ENCODE peak calls at places on chromosomes 1 and 21, in six cellular contexts. V is brain microvascular endothelial cell, S is progenitor cell of endocrine pancreas, N is suprapubic skin, L is colonic mucosa, P is nephron progenitor cell. G is an unnamed sample.

GRCh38 chr1:178650950-178651461 is 74.0 kb upstream of the RALGPS2 start:
- DNase-seq in V (no peak), S (no peak), N (no peak), L (peak; percentile 52), P (peak; percentile 15), G (no peak)

GRCh38 chr1:175861641-175862367 is 118.4 kb upstream of the TNR start:
- DNase-seq in V (no peak), S (no peak), N (no peak), L (peak; percentile 57), P (no peak), G (no peak)

GRCh38 chr1:41811051-41811795 is 107.5 kb downstream of the HIVEP3 start:
- DNase-seq in V (peak; percentile 87), S (no peak), N (no peak), L (no peak), P (no peak), G (no peak)

GRCh38 chr1:200180821-200181220 is 153.3 kb downstream of the NR5A2 start:
- DNase-seq in V (peak; percentile 14), S (no peak), N (no peak), L (peak; percentile 25), P (no peak), G (no peak)

GRCh38 chr21:15669247-15669646 is 60.5 kb upstream of the USP25 start:
- DNase-seq in V (no peak), S (no peak), N (no peak), L (no peak), P (no peak), G (no peak)

GRCh38 chr1:241156231-241156965 is 200.6 kb downstream of the RGS7 start:
- DNase-seq in V (peak; percentile 12), S (no peak), N (no peak), L (peak; percentile 82), P (no peak), G (no peak)

GRCh38 chr21:42039911-42040351 is 29.8 kb upstream of the ZBTB21 start:
- DNase-seq in V (peak; percentile 78), S (no peak), N (no peak), L (no peak), P (no peak), G (peak; percentile 53)

GRCh38 chr1:169109561-169110134 is 3.2 kb downstream of the ATP1B1 start:
- DNase-seq in V (peak; percentile 96), S (no peak), N (no peak), L (peak; percentile 90), P (peak; percentile 28), G (peak; percentile 37)

GRCh38 chr1:235127774-235128452 is 724 bp downstream of the TOMM20 start:
- DNase-seq in V (no peak), S (no peak), N (no peak), L (no peak), P (no peak), G (no peak)

GRCh38 chr1:94463765-94464330 is 45.7 kb downstream of the ABCD3 start:
- DNase-seq in V (peak; percentile 53), S (no peak), N (no peak), L (peak; percentile 36), P (no peak), G (no peak)

GRCh38 chr1:99943238-99943794 is 26.5 kb upstream of the SLC35A3 start:
- DNase-seq in V (peak; percentile 23), S (no peak), N (no peak), L (no peak), P (peak; percentile 9), G (peak; percentile 50)

GRCh38 chr1:36658838-36659237 is 176.1 kb upstream of the CSF3R start:
- DNase-seq in V (no peak), S (no peak), N (no peak), L (no peak), P (no peak), G (no peak)

GRCh38 chr1:51351907-51352306 is 21.5 kb upstream of the TTC39A start:
- DNase-seq in V (no peak), S (no peak), N (no peak), L (no peak), P (no peak), G (no peak)

GRCh38 chr1:228359613-228360532 is 46.8 kb downstream of the TRIM11 start:
- DNase-seq in V (no peak), S (no peak), N (no peak), L (no peak), P (no peak), G (no peak)

GRCh38 chr21:46111193-46111571 is 13.3 kb downstream of the COL6A2 start:
- DNase-seq in V (no peak), S (peak; percentile 3), N (no peak), L (no peak), P (no peak), G (no peak)

GRCh38 chr21:43933146-43933673 is 68.2 kb downstream of the AGPAT3 start:
- DNase-seq in V (no peak), S (no peak), N (no peak), L (no peak), P (no peak), G (no peak)

GRCh38 chr21:45302082-45303061 is 14.7 kb upstream of the POFUT2 start:
- DNase-seq in V (peak; percentile 92), S (no peak), N (no peak), L (no peak), P (no peak), G (no peak)

GRCh38 chr1:180116964-180117763 is 37.5 kb upstream of the QSOX1 start:
- DNase-seq in V (peak; percentile 40), S (no peak), N (no peak), L (no peak), P (no peak), G (no peak)

GRCh38 chr1:220526294-220526693 is 1.6 kb upstream of the MARK1 start:
- DNase-seq in V (no peak), S (no peak), N (no peak), L (no peak), P (peak; percentile 13), G (no peak)

GRCh38 chr1:226735576-226735975 is 3.5 kb downstream of the ITPKB start:
- DNase-seq in V (no peak), S (no peak), N (no peak), L (no peak), P (no peak), G (no peak)

GRCh38 chr1:226736001-226736907 is 2.8 kb downstream of the ITPKB start:
- DNase-seq in V (no peak), S (no peak), N (no peak), L (no peak), P (no peak), G (no peak)

GRCh38 chr1:226737819-226738420 is 1.2 kb downstream of the ITPKB start:
- DNase-seq in V (peak; percentile 22), S (peak; percentile 20), N (peak; percentile 85), L (peak; percentile 66), P (peak; percentile 50), G (no peak)

GRCh38 chr1:226738421-226738994 is 574 bp downstream of the ITPKB start:
- DNase-seq in V (no peak), S (peak; percentile 42), N (no peak), L (peak; percentile 37), P (peak; percentile 61), G (no peak)

DNA sequence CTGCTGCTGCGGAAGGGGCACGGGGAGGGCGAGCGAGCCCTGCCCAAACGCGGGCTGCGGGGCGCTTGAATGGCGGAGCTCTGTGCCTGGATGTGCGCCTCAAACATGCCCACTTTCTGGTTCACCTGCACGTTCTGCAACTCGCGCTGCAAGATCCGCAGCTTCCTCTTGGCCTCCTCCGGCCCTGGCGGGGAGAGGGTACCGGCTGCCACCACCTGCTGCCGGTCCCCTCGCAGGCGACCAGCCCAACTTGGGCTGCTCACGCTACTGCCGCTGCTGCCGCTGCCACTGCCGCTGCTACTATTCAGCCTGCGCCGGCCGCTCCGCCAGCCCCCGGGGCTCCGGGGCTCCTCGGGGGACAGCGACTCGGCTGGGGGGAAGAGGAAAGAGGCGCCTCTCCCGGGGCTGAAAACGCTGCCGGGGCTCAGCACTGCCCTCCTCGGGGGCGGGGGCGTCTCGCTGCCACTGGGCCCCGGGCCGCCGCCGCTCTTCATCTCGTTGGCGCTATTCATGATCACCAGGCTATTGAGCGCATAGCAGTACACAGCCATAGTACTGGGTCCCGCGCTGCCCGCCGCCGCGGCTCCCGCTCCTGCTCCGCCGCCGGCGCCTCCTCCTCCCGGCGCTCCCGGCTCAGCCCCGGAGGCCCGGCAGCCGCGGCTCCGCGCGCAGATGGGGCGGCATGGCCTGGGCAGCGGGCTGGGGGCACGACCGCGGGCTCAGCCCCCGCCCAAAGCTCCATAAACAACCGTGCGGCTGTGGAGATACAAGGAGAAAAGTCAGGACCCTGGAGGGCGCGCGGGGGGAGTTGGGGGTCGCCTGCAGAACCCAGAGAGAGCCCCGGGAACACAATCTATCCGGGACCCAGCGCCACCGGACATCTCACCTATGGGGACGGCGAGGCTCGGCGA is 1.9 kb downstream of the ITPKB start:
- DNase-seq in V (peak; percentile 6), S (peak; percentile 31), N (no peak), L (peak; percentile 43), P (peak; percentile 69), G (no peak)
- TF ChIP-seq CTCF in V (no peak), S (peak; percentile 21), N (no peak), L (no peak), P (no peak), G (no peak)

DNA sequence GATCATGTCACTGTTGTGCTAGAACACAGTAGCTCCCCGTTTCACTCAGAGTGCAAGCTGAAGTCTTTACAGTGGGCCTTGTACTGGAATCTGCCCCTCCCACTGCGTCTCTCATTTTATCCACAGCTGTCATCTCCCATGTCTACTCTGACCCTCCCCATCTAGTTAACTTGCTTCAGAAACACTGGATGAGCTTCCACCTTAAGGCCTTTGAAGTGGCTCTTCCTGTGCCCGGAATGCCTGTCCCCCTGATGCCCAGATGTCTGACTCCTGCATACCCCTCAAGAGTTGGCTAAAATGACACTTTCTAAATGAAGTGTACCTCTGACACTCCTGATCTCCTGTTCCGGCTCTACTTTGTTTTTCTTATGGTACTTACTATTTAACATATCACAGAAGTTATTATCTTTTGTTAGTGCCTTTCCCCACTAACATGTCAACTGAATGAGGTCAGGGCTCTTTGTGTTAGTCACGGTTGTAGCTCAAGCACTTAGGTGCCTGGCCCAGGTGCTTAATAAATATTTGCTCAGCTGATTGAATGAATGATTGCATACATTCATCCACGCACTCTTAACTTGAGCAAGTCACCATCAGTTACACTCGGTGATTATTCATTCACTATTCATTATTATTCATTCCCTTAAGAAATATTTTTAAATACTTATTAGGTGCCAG is 13.3 kb downstream of the ARV1 start:
- DNase-seq in V (no peak), S (no peak), N (no peak), L (no peak), P (no peak), G (no peak)
- TF ChIP-seq CTCF in V (no peak), S (no peak), N (no peak), L (no peak), P (no peak), G (no peak)

DNA sequence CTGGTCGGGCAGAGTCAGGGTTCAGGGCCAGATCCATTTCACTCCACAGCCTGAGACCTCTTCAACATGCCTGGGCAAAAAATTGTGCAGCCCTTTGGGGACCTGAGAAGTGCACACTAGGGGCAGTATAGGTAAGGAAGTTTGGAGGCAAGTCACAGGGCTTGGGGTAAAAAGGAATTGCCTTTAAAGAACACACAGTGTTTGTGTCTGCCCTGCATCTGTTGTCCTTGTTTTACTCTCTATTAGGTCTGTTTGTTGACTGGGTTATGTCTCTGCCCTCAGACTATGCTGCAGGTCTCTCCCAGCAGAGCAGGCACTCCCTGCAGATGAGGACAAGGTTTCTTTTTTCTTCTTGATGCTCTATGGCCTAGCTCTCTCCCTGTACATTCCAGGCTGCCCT is 22.0 kb downstream of the LDLRAD2 start:
- DNase-seq in V (no peak), S (no peak), N (no peak), L (no peak), P (no peak), G (no peak)
- TF ChIP-seq CTCF in V (peak; percentile 35), S (no peak), N (no peak), L (no peak), P (no peak), G (no peak)

GRCh38 chr1:20371411-20371810 is 80.7 kb downstream of the VWA5B1 start:
- DNase-seq in V (no peak), S (peak; percentile 48), N (no peak), L (no peak), P (peak; percentile 77), G (no peak)
- TF ChIP-seq CTCF in V (no peak), S (no peak), N (no peak), L (no peak), P (no peak), G (no peak)

GRCh38 chr1:232018512-232019340 is 392.1 kb downstream of the DISC1 start:
- DNase-seq in V (no peak), S (no peak), N (no peak), L (no peak), P (no peak), G (no peak)
- TF ChIP-seq CTCF in V (no peak), S (no peak), N (no peak), L (no peak), P (no peak), G (no peak)